ENCODE peak calls at places on chromosomes 7 and 10, in six cellular contexts. S is IMR-90, O is body of pancreas, C is Peyer's patch, U is A549, V is tibial nerve. B is an unnamed sample.

GRCh38 chr7:92303761-92304160 is 58.0 kb downstream of the ANKIB1 start:
- DNase-seq in S (no peak), O (no peak), C (no peak), U (no peak), V (no peak), B (no peak)

GRCh38 chr10:86439544-86439943 is 72.9 kb upstream of the GRID1 start:
- DNase-seq in S (peak), O (peak), C (no peak), U (peak), V (peak), B (peak)

GRCh38 chr7:132001166-132001565 is 444.7 kb upstream of the PODXL start:
- DNase-seq in S (no peak), O (no peak), C (no peak), U (no peak), V (no peak), B (no peak)

GRCh38 chr7:102044984-102045673 is 227.7 kb downstream of the CUX1 start:
- DNase-seq in S (peak), O (no peak), C (no peak), U (no peak), V (peak), B (no peak)

GRCh38 chr10:125502276-125502675 is 180.7 kb downstream of the TEX36 start:
- DNase-seq in S (no peak), O (no peak), C (no peak), U (no peak), V (no peak), B (no peak)

GRCh38 chr7:153954477-153954876 is 97.7 kb upstream of the DPP6 start:
- DNase-seq in S (no peak), O (no peak), C (no peak), U (no peak), V (no peak), B (no peak)

GRCh38 chr10:16401416-16401815 is 35.4 kb upstream of the PTER start:
- DNase-seq in S (no peak), O (no peak), C (no peak), U (no peak), V (no peak), B (no peak)

GRCh38 chr10:117175215-117175900 is 21.9 kb upstream of the KCNK18 start:
- DNase-seq in S (no peak), O (peak), C (peak), U (peak), V (peak), B (peak)

GRCh38 chr7:111678281-111678680 is 116.0 kb upstream of the IMMP2L start:
- DNase-seq in S (peak), O (no peak), C (no peak), U (no peak), V (no peak), B (no peak)

GRCh38 chr7:37392673-37393017 is 56.0 kb downstream of the ELMO1 start:
- DNase-seq in S (no peak), O (no peak), C (no peak), U (no peak), V (no peak), B (no peak)

GRCh38 chr10:88754272-88754671 is 5.5 kb upstream of the LIPN start:
- DNase-seq in S (peak), O (no peak), C (no peak), U (no peak), V (no peak), B (no peak)

GRCh38 chr7:107615910-107616680 is 36.0 kb downstream of the BCAP29 start:
- DNase-seq in S (peak), O (no peak), C (no peak), U (no peak), V (no peak), B (no peak)

DNA sequence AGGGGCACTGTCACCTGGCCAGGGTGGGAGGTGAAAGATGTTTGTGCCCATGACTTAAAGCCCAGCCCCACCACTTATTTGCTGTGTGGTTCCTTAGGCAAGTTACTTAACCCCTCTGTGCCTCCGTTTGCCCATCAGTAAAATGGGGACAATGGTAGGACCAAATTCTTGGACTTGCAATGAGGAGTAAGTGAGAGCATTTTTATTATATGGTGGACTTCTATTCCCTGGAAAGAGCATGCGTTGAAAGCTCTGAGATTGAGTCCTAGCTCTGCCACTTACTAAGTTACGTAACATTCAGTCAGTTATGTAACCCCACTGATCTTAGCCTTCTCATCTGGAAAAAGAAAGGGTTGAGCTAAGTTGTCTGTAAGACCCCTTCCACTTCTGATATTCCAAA is 18.8 kb downstream of the VSIR start:
- DNase-seq in S (no peak), O (no peak), C (no peak), U (no peak), V (no peak), B (no peak)
- TF ChIP-seq POLR2A in S (no peak), O (no peak), C (no peak), U (no peak), V (no peak), B (no peak)

GRCh38 chr7:150379590-150380379 is 655 bp downstream of the ZNF775 start:
- DNase-seq in S (no peak), O (no peak), C (peak), U (peak), V (peak), B (peak)

GRCh38 chr7:150377116-150377979 is 1.8 kb upstream of the ZNF775 start:
- DNase-seq in S (no peak), O (no peak), C (peak), U (no peak), V (no peak), B (no peak)

GRCh38 chr7:150378853-150379589 is at the start of gene ZNF775:
- DNase-seq in S (peak), O (peak), C (peak), U (peak), V (peak), B (peak)

GRCh38 chr7:150376560-150376959 is 2.6 kb upstream of the ZNF775 start:
- DNase-seq in S (no peak), O (no peak), C (peak), U (no peak), V (no peak), B (no peak)

GRCh38 chr7:150378115-150378852 is 846 bp upstream of the ZNF775 start:
- DNase-seq in S (peak), O (peak), C (peak), U (peak), V (peak), B (peak)
- TF ChIP-seq POLR2A in S (no peak), O (no peak), C (no peak), U (peak), V (no peak), B (no peak)

DNA sequence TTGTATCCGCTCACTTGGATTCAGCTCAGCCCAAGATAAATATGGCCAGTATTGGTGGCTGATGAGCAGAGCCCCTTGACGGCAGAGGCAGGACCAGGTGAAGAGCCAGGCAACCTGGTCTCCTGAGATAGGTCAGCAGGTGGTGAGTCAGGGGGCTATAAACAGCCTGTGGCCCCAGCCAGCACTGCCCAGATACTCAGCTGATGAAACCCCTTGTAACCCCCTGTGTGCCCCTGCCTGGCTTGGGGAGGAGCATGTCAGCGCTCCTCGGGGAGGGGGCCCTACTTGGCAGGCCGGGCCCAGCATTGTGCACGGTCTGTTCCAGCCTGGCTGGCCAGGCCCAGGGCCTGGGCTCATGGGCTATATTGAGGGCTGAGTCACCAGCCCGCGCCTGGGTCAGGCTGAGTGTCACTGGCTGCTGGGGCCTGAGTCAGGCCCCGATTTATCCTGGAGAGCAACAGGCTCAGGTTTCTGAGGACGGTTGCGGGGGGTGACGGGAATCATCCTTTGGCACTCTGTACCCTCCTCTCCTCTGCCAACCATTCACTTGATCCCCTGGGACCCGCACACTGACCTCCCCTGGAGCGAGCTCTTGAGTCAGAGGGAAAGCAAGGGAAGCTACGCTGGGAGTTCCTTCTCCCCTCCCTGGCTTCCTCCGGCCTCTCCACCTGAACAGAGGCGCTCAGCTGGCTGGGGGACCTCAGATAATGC is 2.8 kb upstream of the FLNC start:
- DNase-seq in S (peak), O (no peak), C (no peak), U (no peak), V (no peak), B (no peak)
- TF ChIP-seq POLR2A in S (no peak), O (no peak), C (no peak), U (no peak), V (no peak), B (no peak)

GRCh38 chr10:73591578-73591902 is 398 bp upstream of the USP54 start:
- DNase-seq in S (no peak), O (no peak), C (no peak), U (peak), V (no peak), B (no peak)

GRCh38 chr10:73593110-73593509 is 2.0 kb upstream of the USP54 start:
- DNase-seq in S (no peak), O (no peak), C (no peak), U (no peak), V (no peak), B (no peak)

GRCh38 chr10:73589538-73590126 is 1.5 kb downstream of the USP54 start:
- DNase-seq in S (peak), O (no peak), C (no peak), U (no peak), V (no peak), B (no peak)

GRCh38 chr10:73591935-73592699 is 975 bp upstream of the USP54 start:
- DNase-seq in S (no peak), O (peak), C (peak), U (peak), V (peak), B (peak)

DNA sequence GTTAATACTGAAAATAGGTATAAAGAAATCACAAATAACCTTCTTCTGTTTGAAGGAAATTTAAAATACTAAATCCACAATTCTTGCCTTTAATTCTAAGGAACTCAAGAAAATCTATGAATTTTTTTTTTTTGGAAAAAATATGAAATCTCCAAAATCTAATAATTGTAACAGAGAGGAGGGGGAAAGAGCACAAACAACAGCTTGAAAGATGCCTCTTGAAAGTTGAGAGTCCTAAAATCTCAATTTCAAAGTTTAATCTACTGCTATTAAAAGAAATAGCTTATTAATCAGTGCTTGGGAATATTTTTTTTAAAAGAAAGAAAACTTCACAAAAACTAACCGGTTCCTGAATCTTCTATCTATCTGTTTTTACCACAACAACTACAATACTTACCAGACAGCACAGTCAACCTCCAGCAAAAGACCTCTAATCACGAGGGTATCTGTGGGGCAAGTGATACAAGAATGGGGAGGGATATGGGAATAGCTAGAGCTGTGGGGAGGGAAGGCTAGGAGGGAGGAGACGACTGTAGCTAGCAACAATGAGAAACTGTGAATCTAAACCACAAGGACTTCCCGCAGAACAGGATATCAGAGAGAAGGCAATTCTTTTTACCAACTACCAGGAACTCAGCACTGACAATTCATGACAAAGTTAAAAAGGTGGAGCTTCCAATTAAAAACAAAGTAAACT is at the start of gene USP54:
- DNase-seq in S (peak), O (no peak), C (no peak), U (peak), V (peak), B (no peak)
- TF ChIP-seq POLR2A in S (no peak), O (no peak), C (no peak), U (no peak), V (no peak), B (no peak)

GRCh38 chr10:37976091-37976879 is at the start of gene ZNF25:
- DNase-seq in S (peak), O (peak), C (peak), U (peak), V (peak), B (peak)
- TF ChIP-seq POLR2A in S (peak), O (peak), C (peak), U (peak), V (peak), B (peak)